ENCODE peak calls at places on chromosomes 5 and 9, in nine cellular contexts. One of them, this sample, is unnamed.

GRCh38 chr5:124061663-124062062 is 549.7 kb downstream of the CSNK1G3 start:
- DNase-seq in RWPE1: no peak
- DNase-seq in glutamatergic neuron: no peak
- DNase-seq in neural progenitor cell: no peak
- DNase-seq in left lung: peak
- DNase-seq in chondrocyte: no peak
- DNase-seq in GM13977: no peak
- DNase-seq in AG10803: peak
- DNase-seq in CD4-positive, alpha-beta T cell: no peak
- DNase-seq in this sample: no peak

GRCh38 chr5:87074934-87075541 is 192.6 kb upstream of the RASA1 start:
- DNase-seq in left lung: no peak
- DNase-seq in RWPE1: no peak
- DNase-seq in AG10803: no peak
- DNase-seq in neural progenitor cell: peak
- DNase-seq in CD4-positive, alpha-beta T cell: no peak
- DNase-seq in chondrocyte: no peak
- DNase-seq in GM13977: peak
- DNase-seq in glutamatergic neuron: no peak
- DNase-seq in this sample: peak

GRCh38 chr5:155727512-155728145 is 599.3 kb upstream of the SGCD start:
- DNase-seq in RWPE1: no peak
- DNase-seq in glutamatergic neuron: no peak
- DNase-seq in GM13977: peak
- DNase-seq in AG10803: peak
- DNase-seq in neural progenitor cell: peak
- DNase-seq in left lung: no peak
- DNase-seq in CD4-positive, alpha-beta T cell: no peak
- DNase-seq in chondrocyte: no peak
- DNase-seq in this sample: no peak

GRCh38 chr9:110700953-110701352 is 32.4 kb downstream of the MUSK start:
- DNase-seq in GM13977: no peak
- DNase-seq in RWPE1: peak
- DNase-seq in neural progenitor cell: no peak
- DNase-seq in chondrocyte: no peak
- DNase-seq in left lung: no peak
- DNase-seq in CD4-positive, alpha-beta T cell: no peak
- DNase-seq in AG10803: peak
- DNase-seq in glutamatergic neuron: no peak
- DNase-seq in this sample: no peak

GRCh38 chr9:128481561-128481960 is 23.0 kb upstream of the GLE1 start:
- DNase-seq in GM13977: no peak
- DNase-seq in left lung: no peak
- DNase-seq in neural progenitor cell: no peak
- DNase-seq in RWPE1: no peak
- DNase-seq in AG10803: no peak
- DNase-seq in chondrocyte: no peak
- DNase-seq in glutamatergic neuron: no peak
- DNase-seq in CD4-positive, alpha-beta T cell: no peak
- DNase-seq in this sample: no peak

GRCh38 chr5:115557667-115558387 is 13.3 kb upstream of the FEM1C start:
- DNase-seq in CD4-positive, alpha-beta T cell: no peak
- DNase-seq in chondrocyte: no peak
- DNase-seq in AG10803: peak
- DNase-seq in left lung: no peak
- DNase-seq in RWPE1: no peak
- DNase-seq in glutamatergic neuron: no peak
- DNase-seq in GM13977: no peak
- DNase-seq in neural progenitor cell: no peak
- DNase-seq in this sample: no peak

GRCh38 chr9:86866739-86867138 is 80.6 kb downstream of the GAS1 start:
- DNase-seq in neural progenitor cell: no peak
- DNase-seq in left lung: no peak
- DNase-seq in glutamatergic neuron: no peak
- DNase-seq in RWPE1: no peak
- DNase-seq in GM13977: no peak
- DNase-seq in AG10803: no peak
- DNase-seq in CD4-positive, alpha-beta T cell: no peak
- DNase-seq in chondrocyte: no peak
- DNase-seq in this sample: no peak

GRCh38 chr9:96140401-96141180 is 161.4 kb downstream of the HSD17B3 start:
- DNase-seq in CD4-positive, alpha-beta T cell: no peak
- DNase-seq in neural progenitor cell: peak
- DNase-seq in chondrocyte: no peak
- DNase-seq in RWPE1: no peak
- DNase-seq in left lung: no peak
- DNase-seq in GM13977: no peak
- DNase-seq in AG10803: peak
- DNase-seq in glutamatergic neuron: peak
- DNase-seq in this sample: no peak

GRCh38 chr5:143921525-143922311 is 109.8 kb downstream of the HMHB1 start:
- DNase-seq in left lung: no peak
- DNase-seq in glutamatergic neuron: no peak
- DNase-seq in RWPE1: peak
- DNase-seq in chondrocyte: no peak
- DNase-seq in GM13977: no peak
- DNase-seq in neural progenitor cell: no peak
- DNase-seq in CD4-positive, alpha-beta T cell: no peak
- DNase-seq in AG10803: peak
- DNase-seq in this sample: no peak

GRCh38 chr5:56958595-56958994 is 6.7 kb upstream of the MIER3 start:
- DNase-seq in glutamatergic neuron: no peak
- DNase-seq in AG10803: no peak
- DNase-seq in neural progenitor cell: no peak
- DNase-seq in chondrocyte: no peak
- DNase-seq in left lung: no peak
- DNase-seq in GM13977: no peak
- DNase-seq in RWPE1: no peak
- DNase-seq in CD4-positive, alpha-beta T cell: no peak
- DNase-seq in this sample: no peak

GRCh38 chr9:105146677-105147076 is 97.8 kb upstream of the SLC44A1 start:
- DNase-seq in neural progenitor cell: no peak
- DNase-seq in RWPE1: no peak
- DNase-seq in AG10803: no peak
- DNase-seq in chondrocyte: no peak
- DNase-seq in CD4-positive, alpha-beta T cell: no peak
- DNase-seq in left lung: no peak
- DNase-seq in GM13977: no peak
- DNase-seq in glutamatergic neuron: no peak
- DNase-seq in this sample: no peak

GRCh38 chr9:135515541-135515951 is 5.7 kb upstream of the LCN1 start:
- DNase-seq in neural progenitor cell: no peak
- DNase-seq in glutamatergic neuron: no peak
- DNase-seq in GM13977: no peak
- DNase-seq in left lung: no peak
- DNase-seq in AG10803: no peak
- DNase-seq in chondrocyte: peak
- DNase-seq in CD4-positive, alpha-beta T cell: no peak
- DNase-seq in RWPE1: no peak
- DNase-seq in this sample: no peak

GRCh38 chr9:4402501-4402900 is 87.8 kb upstream of the SLC1A1 start:
- DNase-seq in AG10803: no peak
- DNase-seq in neural progenitor cell: no peak
- DNase-seq in GM13977: no peak
- DNase-seq in chondrocyte: no peak
- DNase-seq in glutamatergic neuron: no peak
- DNase-seq in CD4-positive, alpha-beta T cell: no peak
- DNase-seq in left lung: no peak
- DNase-seq in RWPE1: no peak
- DNase-seq in this sample: no peak
- TF ChIP-seq CTCF in AG10803: no peak
- TF ChIP-seq CTCF in neural progenitor cell: no peak
- TF ChIP-seq CTCF in GM13977: no peak
- TF ChIP-seq CTCF in chondrocyte: no peak
- TF ChIP-seq CTCF in glutamatergic neuron: no peak
- TF ChIP-seq CTCF in CD4-positive, alpha-beta T cell: no peak
- TF ChIP-seq CTCF in left lung: no peak
- TF ChIP-seq CTCF in RWPE1: no peak
- TF ChIP-seq CTCF in this sample: no peak

DNA sequence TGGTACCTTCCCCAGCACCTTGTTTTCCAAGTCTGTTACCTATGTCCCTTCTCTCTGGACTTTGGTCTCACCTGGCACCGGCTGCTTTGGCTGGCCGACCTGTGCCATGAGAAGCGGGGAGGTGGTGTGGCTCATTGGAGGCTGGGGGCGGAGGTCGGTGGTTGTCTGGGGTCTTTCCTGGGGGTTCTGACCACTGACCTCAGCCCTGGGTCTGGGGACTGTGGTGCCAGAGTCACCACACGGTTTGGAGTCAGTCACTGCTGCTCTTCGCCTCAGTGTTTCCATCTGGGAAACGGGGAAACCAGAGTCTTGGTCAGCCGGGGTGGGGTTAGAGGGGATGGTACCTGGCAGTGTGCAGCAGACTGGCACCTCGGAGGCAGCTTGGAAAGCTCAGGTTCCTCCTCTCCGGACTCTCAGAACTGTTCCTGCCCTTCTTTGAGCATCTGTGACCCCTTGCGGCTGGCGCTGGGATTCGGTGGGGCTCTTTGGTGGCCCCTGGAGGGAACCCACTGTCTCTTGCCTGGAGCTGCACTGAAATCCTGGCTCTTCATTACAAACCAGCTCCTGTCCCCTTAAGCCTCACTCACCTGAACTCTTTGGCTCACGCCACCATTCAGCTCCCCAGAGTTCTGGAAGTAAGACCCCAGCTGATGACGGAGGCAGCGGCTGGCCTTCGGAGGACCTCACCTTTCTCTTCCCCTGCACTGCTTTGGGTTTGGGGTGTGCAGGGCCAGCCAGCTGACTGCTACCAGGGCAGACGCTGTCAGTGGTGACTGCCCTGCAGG is 4.1 kb upstream of the RXRA start:
- DNase-seq in RWPE1: no peak
- DNase-seq in glutamatergic neuron: peak
- DNase-seq in CD4-positive, alpha-beta T cell: no peak
- DNase-seq in chondrocyte: no peak
- DNase-seq in GM13977: no peak
- DNase-seq in AG10803: no peak
- DNase-seq in left lung: peak
- DNase-seq in neural progenitor cell: no peak
- DNase-seq in this sample: no peak
- TF ChIP-seq CTCF in RWPE1: no peak
- TF ChIP-seq CTCF in glutamatergic neuron: no peak
- TF ChIP-seq CTCF in CD4-positive, alpha-beta T cell: no peak
- TF ChIP-seq CTCF in chondrocyte: no peak
- TF ChIP-seq CTCF in GM13977: no peak
- TF ChIP-seq CTCF in AG10803: no peak
- TF ChIP-seq CTCF in left lung: no peak
- TF ChIP-seq CTCF in neural progenitor cell: no peak
- TF ChIP-seq CTCF in this sample: no peak

GRCh38 chr5:141363952-141364660 is at the start of gene PCDHGA5:
- DNase-seq in neural progenitor cell: no peak
- DNase-seq in AG10803: peak
- DNase-seq in glutamatergic neuron: no peak
- DNase-seq in RWPE1: no peak
- DNase-seq in GM13977: no peak
- DNase-seq in CD4-positive, alpha-beta T cell: no peak
- DNase-seq in chondrocyte: no peak
- DNase-seq in left lung: no peak
- DNase-seq in this sample: no peak
- TF ChIP-seq CTCF in neural progenitor cell: no peak
- TF ChIP-seq CTCF in AG10803: peak
- TF ChIP-seq CTCF in glutamatergic neuron: no peak
- TF ChIP-seq CTCF in RWPE1: no peak
- TF ChIP-seq CTCF in GM13977: no peak
- TF ChIP-seq CTCF in CD4-positive, alpha-beta T cell: no peak
- TF ChIP-seq CTCF in chondrocyte: no peak
- TF ChIP-seq CTCF in left lung: no peak
- TF ChIP-seq CTCF in this sample: no peak

GRCh38 chr5:149474198-149474597 is 77.0 kb downstream of the CSNK1A1 start:
- DNase-seq in glutamatergic neuron: no peak
- DNase-seq in GM13977: no peak
- DNase-seq in chondrocyte: no peak
- DNase-seq in CD4-positive, alpha-beta T cell: no peak
- DNase-seq in left lung: no peak
- DNase-seq in AG10803: no peak
- DNase-seq in neural progenitor cell: no peak
- DNase-seq in RWPE1: peak
- DNase-seq in this sample: no peak
- TF ChIP-seq CTCF in glutamatergic neuron: no peak
- TF ChIP-seq CTCF in GM13977: no peak
- TF ChIP-seq CTCF in chondrocyte: no peak
- TF ChIP-seq CTCF in CD4-positive, alpha-beta T cell: no peak
- TF ChIP-seq CTCF in left lung: no peak
- TF ChIP-seq CTCF in AG10803: no peak
- TF ChIP-seq CTCF in neural progenitor cell: no peak
- TF ChIP-seq CTCF in RWPE1: no peak
- TF ChIP-seq CTCF in this sample: no peak

GRCh38 chr5:111233050-111233370 is 8.8 kb downstream of the CAMK4 start:
- DNase-seq in left lung: no peak
- DNase-seq in RWPE1: no peak
- DNase-seq in neural progenitor cell: no peak
- DNase-seq in CD4-positive, alpha-beta T cell: no peak
- DNase-seq in GM13977: no peak
- DNase-seq in chondrocyte: no peak
- DNase-seq in glutamatergic neuron: no peak
- DNase-seq in AG10803: no peak
- DNase-seq in this sample: no peak
- TF ChIP-seq CTCF in left lung: no peak
- TF ChIP-seq CTCF in RWPE1: no peak
- TF ChIP-seq CTCF in neural progenitor cell: no peak
- TF ChIP-seq CTCF in CD4-positive, alpha-beta T cell: no peak
- TF ChIP-seq CTCF in GM13977: no peak
- TF ChIP-seq CTCF in chondrocyte: no peak
- TF ChIP-seq CTCF in glutamatergic neuron: no peak
- TF ChIP-seq CTCF in AG10803: no peak
- TF ChIP-seq CTCF in this sample: no peak

DNA sequence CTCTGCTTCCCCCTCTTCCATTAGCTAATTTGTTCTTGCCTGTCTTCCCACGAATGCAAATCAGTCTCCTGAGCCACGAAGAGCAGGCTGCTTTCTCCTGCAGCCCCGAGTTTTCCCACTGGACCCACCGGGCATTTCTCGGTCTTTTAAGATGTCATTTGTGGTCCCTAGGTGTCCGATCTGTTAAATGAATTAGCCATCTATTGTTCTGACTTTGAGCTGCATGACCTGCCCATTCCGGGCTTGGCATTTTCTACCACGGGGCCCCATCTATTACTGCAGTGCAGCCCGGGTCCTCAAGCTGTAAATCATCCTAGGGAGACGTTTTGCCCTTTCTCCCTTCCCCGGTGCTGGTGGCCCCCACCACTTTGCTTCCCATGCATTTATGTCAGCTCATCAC is 405.3 kb downstream of the IRX1 start:
- DNase-seq in neural progenitor cell: no peak
- DNase-seq in GM13977: no peak
- DNase-seq in CD4-positive, alpha-beta T cell: no peak
- DNase-seq in RWPE1: no peak
- DNase-seq in AG10803: no peak
- DNase-seq in glutamatergic neuron: peak
- DNase-seq in chondrocyte: no peak
- DNase-seq in left lung: no peak
- DNase-seq in this sample: no peak
- TF ChIP-seq CTCF in neural progenitor cell: no peak
- TF ChIP-seq CTCF in GM13977: no peak
- TF ChIP-seq CTCF in CD4-positive, alpha-beta T cell: no peak
- TF ChIP-seq CTCF in RWPE1: no peak
- TF ChIP-seq CTCF in AG10803: no peak
- TF ChIP-seq CTCF in glutamatergic neuron: no peak
- TF ChIP-seq CTCF in chondrocyte: no peak
- TF ChIP-seq CTCF in left lung: no peak
- TF ChIP-seq CTCF in this sample: no peak

GRCh38 chr5:407051-407450 is 35.9 kb upstream of the EXOC3 start:
- DNase-seq in CD4-positive, alpha-beta T cell: no peak
- DNase-seq in neural progenitor cell: no peak
- DNase-seq in glutamatergic neuron: no peak
- DNase-seq in RWPE1: no peak
- DNase-seq in GM13977: no peak
- DNase-seq in chondrocyte: no peak
- DNase-seq in left lung: no peak
- DNase-seq in AG10803: no peak
- DNase-seq in this sample: no peak
- TF ChIP-seq CTCF in CD4-positive, alpha-beta T cell: no peak
- TF ChIP-seq CTCF in neural progenitor cell: no peak
- TF ChIP-seq CTCF in glutamatergic neuron: no peak
- TF ChIP-seq CTCF in RWPE1: no peak
- TF ChIP-seq CTCF in GM13977: no peak
- TF ChIP-seq CTCF in chondrocyte: no peak
- TF ChIP-seq CTCF in left lung: no peak
- TF ChIP-seq CTCF in AG10803: no peak
- TF ChIP-seq CTCF in this sample: no peak

This sample was measured in GM12864.